ENCODE peak calls at places on chromosomes 3 and 15, in nine cellular contexts. G, K, B, C, W, Q, L, J and M are unnamed samples.

GRCh38 chr3:74067296-74067695 is 442.6 kb upstream of the PDZRN3 start:
- DNase-seq in Q (no peak), W (no peak), J (peak; percentile 75), C (no peak), L (no peak), B (peak; percentile 34), G (peak; percentile 24), K (peak; percentile 27), M (no peak)

GRCh38 chr3:139561959-139562676 is 22.6 kb upstream of the RBP1 start:
- DNase-seq in L (no peak), Q (no peak), J (peak; percentile 77), B (peak; percentile 51), G (no peak), C (no peak), W (peak; percentile 72), K (no peak), M (no peak)

GRCh38 chr3:54863366-54863765 is 64.5 kb downstream of the LRTM1 start:
- DNase-seq in G (no peak), L (no peak), Q (no peak), K (no peak), W (no peak), J (no peak), B (no peak), C (no peak), M (no peak)

GRCh38 chr3:67529915-67530314 is 124.5 kb downstream of the SUCLG2 start:
- DNase-seq in C (no peak), B (no peak), W (no peak), Q (no peak), J (no peak), L (no peak), K (no peak), G (no peak), M (no peak)

GRCh38 chr15:63884953-63885352 is 51.2 kb upstream of the HERC1 start:
- DNase-seq in L (no peak), W (no peak), B (no peak), K (no peak), C (no peak), J (no peak), Q (no peak), G (no peak), M (no peak)

GRCh38 chr3:43361077-43361476 is 74.7 kb downstream of the SNRK start:
- DNase-seq in K (no peak), C (no peak), B (no peak), J (no peak), W (no peak), Q (no peak), L (no peak), G (no peak), M (no peak)

GRCh38 chr3:184005981-184006507 is 11.6 kb downstream of the ABCC5 start:
- DNase-seq in W (peak; percentile 25), G (peak; percentile 62), J (peak; percentile 99), C (peak; percentile 11), Q (peak; percentile 78), B (no peak), L (peak; percentile 24), K (peak; percentile 77), M (no peak)

GRCh38 chr15:67520276-67520975 is 505 bp upstream of the C15orf61 start:
- DNase-seq in W (no peak), K (no peak), L (no peak), Q (no peak), B (no peak), G (no peak), J (no peak), C (no peak), M (no peak)

GRCh38 chr3:9817437-9817836 is 7.4 kb downstream of the TTLL3 start:
- DNase-seq in W (no peak), C (no peak), K (no peak), B (no peak), Q (no peak), L (no peak), G (no peak), J (no peak), M (no peak)

GRCh38 chr3:129528589-129529100 is at the start of gene RHO:
- DNase-seq in W (no peak), B (no peak), J (no peak), Q (no peak), L (no peak), C (no peak), G (no peak), K (no peak), M (no peak)

GRCh38 chr3:186268616-186269448 is 93.2 kb downstream of the DGKG start:
- DNase-seq in B (no peak), W (peak; percentile 42), J (peak; percentile 13), Q (no peak), L (no peak), K (no peak), C (no peak), G (peak; percentile 56), M (no peak)

GRCh38 chr3:184284696-184285095 is 8.9 kb downstream of the ECE2 start:
- DNase-seq in Q (no peak), K (no peak), W (peak; percentile 80), G (peak; percentile 82), L (no peak), J (peak; percentile 95), C (no peak), B (peak; percentile 82), M (peak; percentile 70)

GRCh38 chr15:41692049-41692448 is 31.8 kb downstream of the MGA start:
- DNase-seq in Q (no peak), W (no peak), B (no peak), L (no peak), J (no peak), G (no peak), C (no peak), K (no peak), M (no peak)

GRCh38 chr3:143600762-143601161 is 247.5 kb downstream of the SLC9A9 start:
- DNase-seq in J (no peak), W (no peak), G (peak; percentile 44), L (no peak), B (no peak), Q (no peak), K (no peak), C (no peak), M (no peak)

GRCh38 chr15:101675015-101675414 is 22.8 kb upstream of the TM2D3 start:
- DNase-seq in K (no peak), C (no peak), W (no peak), L (no peak), G (no peak), Q (no peak), J (no peak), B (peak; percentile 84), M (no peak)

GRCh38 chr3:194575484-194576210 is 57.6 kb downstream of the TMEM44 start:
- DNase-seq in C (no peak), Q (no peak), W (peak; percentile 33), J (no peak), G (no peak), B (peak; percentile 29), L (no peak), K (no peak), M (no peak)

GRCh38 chr3:128112406-128112968 is 11.1 kb downstream of the RUVBL1 start:
- DNase-seq in B (peak; percentile 55), J (peak; percentile 43), C (peak; percentile 23), G (no peak), Q (no peak), L (no peak), W (no peak), K (no peak), M (no peak)

GRCh38 chr15:96750361-96750760 is 419.9 kb downstream of the NR2F2 start:
- DNase-seq in B (no peak), J (no peak), C (no peak), Q (no peak), G (no peak), L (no peak), K (no peak), W (no peak), M (no peak)

GRCh38 chr3:100401674-100402036 is 316 bp downstream of the LNP1 start:
- DNase-seq in W (peak; percentile 39), K (peak; percentile 51), G (peak; percentile 54), Q (no peak), C (peak; percentile 31), J (peak; percentile 93), B (peak; percentile 4), L (no peak), M (peak; percentile 50)

GRCh38 chr15:68479870-68480269 is 47.9 kb upstream of the ITGA11 start:
- DNase-seq in B (no peak), W (no peak), Q (no peak), L (no peak), C (no peak), G (no peak), K (no peak), J (no peak), M (no peak)

GRCh38 chr3:13841141-13841540 is 38.7 kb downstream of the WNT7A start:
- DNase-seq in J (no peak), Q (no peak), G (no peak), K (no peak), C (no peak), L (no peak), W (no peak), B (no peak), M (no peak)

GRCh38 chr3:25021816-25022215 is 406.2 kb upstream of the RARB start:
- DNase-seq in K (no peak), G (peak; percentile 41), W (no peak), Q (no peak), C (no peak), L (no peak), J (no peak), B (peak; percentile 37), M (no peak)

GRCh38 chr3:161212892-161213291 is 8.2 kb upstream of the NMD3 start:
- DNase-seq in L (no peak), Q (no peak), C (no peak), G (peak; percentile 23), K (no peak), J (no peak), B (no peak), W (no peak), M (no peak)

GRCh38 chr15:52171386-52171785 is 19.8 kb downstream of the GNB5 start:
- DNase-seq in Q (no peak), C (no peak), G (no peak), B (peak; percentile 26), J (no peak), L (no peak), W (no peak), K (no peak), M (no peak)

GRCh38 chr15:86255247-86255646 is 175.6 kb downstream of the AGBL1 start:
- DNase-seq in W (no peak), J (no peak), Q (no peak), C (no peak), B (no peak), G (no peak), L (no peak), K (no peak), M (no peak)

GRCh38 chr3:5299146-5299545 is 111.6 kb downstream of the EDEM1 start:
- DNase-seq in K (no peak), W (no peak), J (no peak), B (no peak), Q (no peak), C (no peak), G (no peak), L (no peak), M (no peak)

GRCh38 chr15:85771781-85772445 is 22.8 kb downstream of the KLHL25 start:
- DNase-seq in L (no peak), G (no peak), W (no peak), Q (no peak), K (peak; percentile 75), C (no peak), B (peak; percentile 73), J (no peak), M (no peak)

GRCh38 chr3:37591130-37591865 is 270.4 kb upstream of the CTDSPL start:
- DNase-seq in L (no peak), B (no peak), Q (no peak), K (peak; percentile 41), J (no peak), G (no peak), C (no peak), W (no peak), M (no peak)

GRCh38 chr3:191740712-191741111 is 279.7 kb downstream of the PYDC2 start:
- DNase-seq in W (no peak), G (no peak), B (no peak), J (no peak), L (no peak), K (no peak), C (no peak), Q (no peak), M (no peak)

GRCh38 chr3:49005298-49005680 is 1.9 kb upstream of the WDR6 start:
- DNase-seq in J (no peak), B (no peak), C (no peak), K (no peak), Q (no peak), W (no peak), G (no peak), L (no peak), M (no peak)

GRCh38 chr15:88648357-88649214 is 9.8 kb downstream of the ISG20 start:
- DNase-seq in G (no peak), L (no peak), W (no peak), Q (no peak), B (no peak), K (no peak), J (no peak), C (no peak), M (no peak)